ENCODE peak calls at places on chromosome 13, in five cellular contexts. One of them, this sample, is unnamed.

GRCh38 chr13:109509154-109509905 is 277.1 kb downstream of the IRS2 start:
- DNase-seq in AG08395: peak; percentile 91
- DNase-seq in H4: no peak
- DNase-seq in small intestine: no peak
- DNase-seq in thoracic aorta: no peak
- DNase-seq in this sample: no peak

GRCh38 chr13:23739597-23739996 is 149.6 kb downstream of the MIPEP start:
- DNase-seq in AG08395: no peak
- DNase-seq in H4: no peak
- DNase-seq in small intestine: no peak
- DNase-seq in thoracic aorta: no peak
- DNase-seq in this sample: no peak

GRCh38 chr13:27101289-27101688 is 70.3 kb downstream of the USP12 start:
- DNase-seq in AG08395: no peak
- DNase-seq in H4: no peak
- DNase-seq in small intestine: no peak
- DNase-seq in thoracic aorta: no peak
- DNase-seq in this sample: no peak

GRCh38 chr13:108828053-108828806 is 198.8 kb downstream of the MYO16 start:
- DNase-seq in AG08395: no peak
- DNase-seq in H4: no peak
- DNase-seq in small intestine: no peak
- DNase-seq in thoracic aorta: no peak
- DNase-seq in this sample: no peak

GRCh38 chr13:103815619-103816018 is 749.4 kb upstream of the SLC10A2 start:
- DNase-seq in AG08395: no peak
- DNase-seq in H4: no peak
- DNase-seq in small intestine: no peak
- DNase-seq in thoracic aorta: no peak
- DNase-seq in this sample: no peak

GRCh38 chr13:40589285-40590109 is 76.9 kb downstream of the FOXO1 start:
- DNase-seq in AG08395: peak; percentile 55
- DNase-seq in H4: peak; percentile 10
- DNase-seq in small intestine: no peak
- DNase-seq in thoracic aorta: no peak
- DNase-seq in this sample: peak; percentile 39

GRCh38 chr13:23044906-23045305 is 135.9 kb upstream of the SGCG start:
- DNase-seq in AG08395: no peak
- DNase-seq in H4: no peak
- DNase-seq in small intestine: no peak
- DNase-seq in thoracic aorta: no peak
- DNase-seq in this sample: no peak

GRCh38 chr13:46983881-46984280 is 87.0 kb upstream of the HTR2A start:
- DNase-seq in AG08395: no peak
- DNase-seq in H4: no peak
- DNase-seq in small intestine: no peak
- DNase-seq in thoracic aorta: no peak
- DNase-seq in this sample: no peak

GRCh38 chr13:85631801-85632200 is 167.4 kb downstream of the SLITRK6 start:
- DNase-seq in AG08395: no peak
- DNase-seq in H4: no peak
- DNase-seq in small intestine: no peak
- DNase-seq in thoracic aorta: no peak
- DNase-seq in this sample: no peak

GRCh38 chr13:31016342-31017325 is 84.2 kb downstream of the TEX26 start:
- DNase-seq in AG08395: no peak
- DNase-seq in H4: no peak
- DNase-seq in small intestine: no peak
- DNase-seq in thoracic aorta: no peak
- DNase-seq in this sample: no peak

GRCh38 chr13:28231642-28232041 is 93.3 kb downstream of the PAN3 start:
- DNase-seq in AG08395: no peak
- DNase-seq in H4: no peak
- DNase-seq in small intestine: no peak
- DNase-seq in thoracic aorta: no peak
- DNase-seq in this sample: no peak

GRCh38 chr13:64910061-64910460 is 2320.1 kb downstream of the PCDH9 start:
- DNase-seq in AG08395: no peak
- DNase-seq in H4: no peak
- DNase-seq in small intestine: no peak
- DNase-seq in thoracic aorta: no peak
- DNase-seq in this sample: no peak

GRCh38 chr13:45299194-45299593 is 41.8 kb downstream of the TPT1 start:
- DNase-seq in AG08395: no peak
- DNase-seq in H4: no peak
- DNase-seq in small intestine: no peak
- DNase-seq in thoracic aorta: no peak
- DNase-seq in this sample: peak; percentile 62

GRCh38 chr13:104553156-104553555 is 1486.9 kb upstream of the SLC10A2 start:
- DNase-seq in AG08395: no peak
- DNase-seq in H4: no peak
- DNase-seq in small intestine: no peak
- DNase-seq in thoracic aorta: no peak
- DNase-seq in this sample: no peak

GRCh38 chr13:106034201-106034600 is 501.3 kb downstream of the EFNB2 start:
- DNase-seq in AG08395: no peak
- DNase-seq in H4: no peak
- DNase-seq in small intestine: no peak
- DNase-seq in thoracic aorta: no peak
- DNase-seq in this sample: no peak

GRCh38 chr13:77918391-77919261 is at the start of gene EDNRB:
- DNase-seq in AG08395: peak; percentile 23
- DNase-seq in H4: peak; percentile 3
- DNase-seq in small intestine: no peak
- DNase-seq in thoracic aorta: no peak
- DNase-seq in this sample: peak; percentile 51

GRCh38 chr13:47134939-47135489 is 238.2 kb upstream of the HTR2A start:
- DNase-seq in AG08395: no peak
- DNase-seq in H4: no peak
- DNase-seq in small intestine: no peak
- DNase-seq in thoracic aorta: no peak
- DNase-seq in this sample: no peak

GRCh38 chr13:100610399-100611347 is 22.1 kb upstream of the GGACT start:
- DNase-seq in AG08395: no peak
- DNase-seq in H4: no peak
- DNase-seq in small intestine: no peak
- DNase-seq in thoracic aorta: no peak
- DNase-seq in this sample: no peak

GRCh38 chr13:111159362-111160320 is 44.5 kb downstream of the ARHGEF7 start:
- DNase-seq in AG08395: no peak
- DNase-seq in H4: no peak
- DNase-seq in small intestine: no peak
- DNase-seq in thoracic aorta: no peak
- DNase-seq in this sample: no peak

GRCh38 chr13:85241045-85241444 is 558.2 kb downstream of the SLITRK6 start:
- DNase-seq in AG08395: no peak
- DNase-seq in H4: peak; percentile 44
- DNase-seq in small intestine: no peak
- DNase-seq in thoracic aorta: no peak
- DNase-seq in this sample: peak; percentile 2

GRCh38 chr13:28355046-28355821 is 139.7 kb downstream of the FLT1 start:
- DNase-seq in AG08395: no peak
- DNase-seq in H4: no peak
- DNase-seq in small intestine: no peak
- DNase-seq in thoracic aorta: no peak
- DNase-seq in this sample: no peak

GRCh38 chr13:113802090-113802531 is 43.1 kb downstream of the TMEM255B start:
- DNase-seq in AG08395: peak; percentile 91
- DNase-seq in H4: peak; percentile 72
- DNase-seq in small intestine: no peak
- DNase-seq in thoracic aorta: no peak
- DNase-seq in this sample: peak; percentile 74